ENCODE peak calls at places on chromosome 3, in eight cellular contexts. One of them, this sample, is unnamed.
A peak's percentile ranks its signal among the peaks of the same experiment; 100 is the strongest.

GRCh38 chr3:65334045-65334665 is 646.4 kb upstream of the ADAMTS9 start:
- DNase-seq in NCI-H146: no peak
- DNase-seq in NCI-H1105 treated with DMSO at 0.1 percent for 48 hours: no peak
- DNase-seq in activated effector memory CD4-positive, alpha-beta T cell treated with anti-CD3 and anti-CD28 coated beads, Interleukin-2, amount 50 U/mL, for 16 hours: no peak
- DNase-seq in stimulated activated CD4-positive, alpha-beta T cell treated with anti-CD3 and anti-CD28 coated beads, TNF-alpha, amount 100 ng/mL, for 24 hours: no peak
- DNase-seq in GM13976: no peak
- DNase-seq in PC-9: no peak
- DNase-seq in EL: peak; percentile 2
- DNase-seq in this sample: no peak

GRCh38 chr3:149706905-149707304 is 45.4 kb downstream of the COMMD2 start:
- DNase-seq in NCI-H146: no peak
- DNase-seq in NCI-H1105 treated with DMSO at 0.1 percent for 48 hours: no peak
- DNase-seq in activated effector memory CD4-positive, alpha-beta T cell treated with anti-CD3 and anti-CD28 coated beads, Interleukin-2, amount 50 U/mL, for 16 hours: no peak
- DNase-seq in stimulated activated CD4-positive, alpha-beta T cell treated with anti-CD3 and anti-CD28 coated beads, TNF-alpha, amount 100 ng/mL, for 24 hours: no peak
- DNase-seq in GM13976: no peak
- DNase-seq in PC-9: no peak
- DNase-seq in EL: no peak
- DNase-seq in this sample: no peak

GRCh38 chr3:46905191-46905560 is 27.7 kb downstream of the PTH1R start:
- DNase-seq in NCI-H146: no peak
- DNase-seq in NCI-H1105 treated with DMSO at 0.1 percent for 48 hours: no peak
- DNase-seq in activated effector memory CD4-positive, alpha-beta T cell treated with anti-CD3 and anti-CD28 coated beads, Interleukin-2, amount 50 U/mL, for 16 hours: no peak
- DNase-seq in stimulated activated CD4-positive, alpha-beta T cell treated with anti-CD3 and anti-CD28 coated beads, TNF-alpha, amount 100 ng/mL, for 24 hours: no peak
- DNase-seq in GM13976: no peak
- DNase-seq in PC-9: no peak
- DNase-seq in EL: no peak
- DNase-seq in this sample: no peak

GRCh38 chr3:73549071-73549600 is 75.6 kb downstream of the PDZRN3 start:
- DNase-seq in NCI-H146: peak; percentile 29
- DNase-seq in NCI-H1105 treated with DMSO at 0.1 percent for 48 hours: no peak
- DNase-seq in activated effector memory CD4-positive, alpha-beta T cell treated with anti-CD3 and anti-CD28 coated beads, Interleukin-2, amount 50 U/mL, for 16 hours: no peak
- DNase-seq in stimulated activated CD4-positive, alpha-beta T cell treated with anti-CD3 and anti-CD28 coated beads, TNF-alpha, amount 100 ng/mL, for 24 hours: no peak
- DNase-seq in GM13976: no peak
- DNase-seq in PC-9: no peak
- DNase-seq in EL: no peak
- DNase-seq in this sample: no peak

GRCh38 chr3:71537211-71537611 is 46.3 kb downstream of the FOXP1 start:
- DNase-seq in NCI-H146: no peak
- DNase-seq in NCI-H1105 treated with DMSO at 0.1 percent for 48 hours: no peak
- DNase-seq in activated effector memory CD4-positive, alpha-beta T cell treated with anti-CD3 and anti-CD28 coated beads, Interleukin-2, amount 50 U/mL, for 16 hours: no peak
- DNase-seq in stimulated activated CD4-positive, alpha-beta T cell treated with anti-CD3 and anti-CD28 coated beads, TNF-alpha, amount 100 ng/mL, for 24 hours: no peak
- DNase-seq in GM13976: no peak
- DNase-seq in PC-9: no peak
- DNase-seq in EL: peak; percentile 97
- DNase-seq in this sample: peak; percentile 91

GRCh38 chr3:150965436-150965835 is 7.1 kb downstream of the CLRN1 start:
- DNase-seq in NCI-H146: no peak
- DNase-seq in NCI-H1105 treated with DMSO at 0.1 percent for 48 hours: no peak
- DNase-seq in activated effector memory CD4-positive, alpha-beta T cell treated with anti-CD3 and anti-CD28 coated beads, Interleukin-2, amount 50 U/mL, for 16 hours: no peak
- DNase-seq in stimulated activated CD4-positive, alpha-beta T cell treated with anti-CD3 and anti-CD28 coated beads, TNF-alpha, amount 100 ng/mL, for 24 hours: no peak
- DNase-seq in GM13976: no peak
- DNase-seq in PC-9: no peak
- DNase-seq in EL: no peak
- DNase-seq in this sample: no peak

GRCh38 chr3:183500981-183501704 is 54.4 kb downstream of the KLHL6 start:
- DNase-seq in NCI-H146: no peak
- DNase-seq in NCI-H1105 treated with DMSO at 0.1 percent for 48 hours: no peak
- DNase-seq in activated effector memory CD4-positive, alpha-beta T cell treated with anti-CD3 and anti-CD28 coated beads, Interleukin-2, amount 50 U/mL, for 16 hours: peak; percentile 48
- DNase-seq in stimulated activated CD4-positive, alpha-beta T cell treated with anti-CD3 and anti-CD28 coated beads, TNF-alpha, amount 100 ng/mL, for 24 hours: no peak
- DNase-seq in GM13976: no peak
- DNase-seq in PC-9: no peak
- DNase-seq in EL: no peak
- DNase-seq in this sample: no peak

GRCh38 chr3:194497799-194498575 is 11.2 kb upstream of the ATP13A3 start:
- DNase-seq in NCI-H146: no peak
- DNase-seq in NCI-H1105 treated with DMSO at 0.1 percent for 48 hours: no peak
- DNase-seq in activated effector memory CD4-positive, alpha-beta T cell treated with anti-CD3 and anti-CD28 coated beads, Interleukin-2, amount 50 U/mL, for 16 hours: no peak
- DNase-seq in stimulated activated CD4-positive, alpha-beta T cell treated with anti-CD3 and anti-CD28 coated beads, TNF-alpha, amount 100 ng/mL, for 24 hours: no peak
- DNase-seq in GM13976: no peak
- DNase-seq in PC-9: peak; percentile 93
- DNase-seq in EL: no peak
- DNase-seq in this sample: no peak

GRCh38 chr3:187979543-187979942 is 174.4 kb upstream of the LPP start:
- DNase-seq in NCI-H146: no peak
- DNase-seq in NCI-H1105 treated with DMSO at 0.1 percent for 48 hours: no peak
- DNase-seq in activated effector memory CD4-positive, alpha-beta T cell treated with anti-CD3 and anti-CD28 coated beads, Interleukin-2, amount 50 U/mL, for 16 hours: peak; percentile 70
- DNase-seq in stimulated activated CD4-positive, alpha-beta T cell treated with anti-CD3 and anti-CD28 coated beads, TNF-alpha, amount 100 ng/mL, for 24 hours: no peak
- DNase-seq in GM13976: no peak
- DNase-seq in PC-9: no peak
- DNase-seq in EL: no peak
- DNase-seq in this sample: no peak

GRCh38 chr3:46984591-46985459 is 5.4 kb downstream of the NBEAL2 start:
- DNase-seq in NCI-H146: no peak
- DNase-seq in NCI-H1105 treated with DMSO at 0.1 percent for 48 hours: no peak
- DNase-seq in activated effector memory CD4-positive, alpha-beta T cell treated with anti-CD3 and anti-CD28 coated beads, Interleukin-2, amount 50 U/mL, for 16 hours: no peak
- DNase-seq in stimulated activated CD4-positive, alpha-beta T cell treated with anti-CD3 and anti-CD28 coated beads, TNF-alpha, amount 100 ng/mL, for 24 hours: no peak
- DNase-seq in GM13976: no peak
- DNase-seq in PC-9: no peak
- DNase-seq in EL: no peak
- DNase-seq in this sample: no peak

GRCh38 chr3:122767690-122768372 is 25.8 kb downstream of the HSPBAP1 start:
- DNase-seq in NCI-H146: no peak
- DNase-seq in NCI-H1105 treated with DMSO at 0.1 percent for 48 hours: no peak
- DNase-seq in activated effector memory CD4-positive, alpha-beta T cell treated with anti-CD3 and anti-CD28 coated beads, Interleukin-2, amount 50 U/mL, for 16 hours: no peak
- DNase-seq in stimulated activated CD4-positive, alpha-beta T cell treated with anti-CD3 and anti-CD28 coated beads, TNF-alpha, amount 100 ng/mL, for 24 hours: no peak
- DNase-seq in GM13976: no peak
- DNase-seq in PC-9: no peak
- DNase-seq in EL: no peak
- DNase-seq in this sample: no peak

GRCh38 chr3:49191741-49192140 is 20.3 kb downstream of the KLHDC8B start:
- DNase-seq in NCI-H146: no peak
- DNase-seq in NCI-H1105 treated with DMSO at 0.1 percent for 48 hours: no peak
- DNase-seq in activated effector memory CD4-positive, alpha-beta T cell treated with anti-CD3 and anti-CD28 coated beads, Interleukin-2, amount 50 U/mL, for 16 hours: no peak
- DNase-seq in stimulated activated CD4-positive, alpha-beta T cell treated with anti-CD3 and anti-CD28 coated beads, TNF-alpha, amount 100 ng/mL, for 24 hours: no peak
- DNase-seq in GM13976: no peak
- DNase-seq in PC-9: no peak
- DNase-seq in EL: no peak
- DNase-seq in this sample: no peak

GRCh38 chr3:62607287-62608029 is 234.1 kb upstream of the FEZF2 start:
- DNase-seq in NCI-H146: no peak
- DNase-seq in NCI-H1105 treated with DMSO at 0.1 percent for 48 hours: no peak
- DNase-seq in activated effector memory CD4-positive, alpha-beta T cell treated with anti-CD3 and anti-CD28 coated beads, Interleukin-2, amount 50 U/mL, for 16 hours: no peak
- DNase-seq in stimulated activated CD4-positive, alpha-beta T cell treated with anti-CD3 and anti-CD28 coated beads, TNF-alpha, amount 100 ng/mL, for 24 hours: no peak
- DNase-seq in GM13976: no peak
- DNase-seq in PC-9: peak; percentile 49
- DNase-seq in EL: peak; percentile 84
- DNase-seq in this sample: peak; percentile 49

GRCh38 chr3:36991923-36992805 is 767 bp downstream of the EPM2AIP1 start:
- DNase-seq in NCI-H146: no peak
- DNase-seq in NCI-H1105 treated with DMSO at 0.1 percent for 48 hours: no peak
- DNase-seq in activated effector memory CD4-positive, alpha-beta T cell treated with anti-CD3 and anti-CD28 coated beads, Interleukin-2, amount 50 U/mL, for 16 hours: peak; percentile 71
- DNase-seq in stimulated activated CD4-positive, alpha-beta T cell treated with anti-CD3 and anti-CD28 coated beads, TNF-alpha, amount 100 ng/mL, for 24 hours: peak; percentile 5
- DNase-seq in GM13976: no peak
- DNase-seq in PC-9: peak; percentile 42
- DNase-seq in EL: peak; percentile 59
- DNase-seq in this sample: peak; percentile 18

GRCh38 chr3:78221300-78221699 is 1181.4 kb downstream of the ROBO2 start:
- DNase-seq in NCI-H146: no peak
- DNase-seq in NCI-H1105 treated with DMSO at 0.1 percent for 48 hours: no peak
- DNase-seq in activated effector memory CD4-positive, alpha-beta T cell treated with anti-CD3 and anti-CD28 coated beads, Interleukin-2, amount 50 U/mL, for 16 hours: no peak
- DNase-seq in stimulated activated CD4-positive, alpha-beta T cell treated with anti-CD3 and anti-CD28 coated beads, TNF-alpha, amount 100 ng/mL, for 24 hours: no peak
- DNase-seq in GM13976: no peak
- DNase-seq in PC-9: no peak
- DNase-seq in EL: no peak
- DNase-seq in this sample: no peak

GRCh38 chr3:70264122-70264780 is 48.2 kb downstream of the MDFIC2 start:
- DNase-seq in NCI-H146: no peak
- DNase-seq in NCI-H1105 treated with DMSO at 0.1 percent for 48 hours: peak; percentile 8
- DNase-seq in activated effector memory CD4-positive, alpha-beta T cell treated with anti-CD3 and anti-CD28 coated beads, Interleukin-2, amount 50 U/mL, for 16 hours: no peak
- DNase-seq in stimulated activated CD4-positive, alpha-beta T cell treated with anti-CD3 and anti-CD28 coated beads, TNF-alpha, amount 100 ng/mL, for 24 hours: no peak
- DNase-seq in GM13976: no peak
- DNase-seq in PC-9: no peak
- DNase-seq in EL: no peak
- DNase-seq in this sample: peak; percentile 49

GRCh38 chr3:42019144-42019952 is 57.4 kb upstream of the ULK4 start:
- DNase-seq in NCI-H146: no peak
- DNase-seq in NCI-H1105 treated with DMSO at 0.1 percent for 48 hours: no peak
- DNase-seq in activated effector memory CD4-positive, alpha-beta T cell treated with anti-CD3 and anti-CD28 coated beads, Interleukin-2, amount 50 U/mL, for 16 hours: no peak
- DNase-seq in stimulated activated CD4-positive, alpha-beta T cell treated with anti-CD3 and anti-CD28 coated beads, TNF-alpha, amount 100 ng/mL, for 24 hours: no peak
- DNase-seq in GM13976: no peak
- DNase-seq in PC-9: no peak
- DNase-seq in EL: no peak
- DNase-seq in this sample: no peak

GRCh38 chr3:13407926-13408325 is 12.2 kb downstream of the NUP210 start:
- DNase-seq in NCI-H146: no peak
- DNase-seq in NCI-H1105 treated with DMSO at 0.1 percent for 48 hours: no peak
- DNase-seq in activated effector memory CD4-positive, alpha-beta T cell treated with anti-CD3 and anti-CD28 coated beads, Interleukin-2, amount 50 U/mL, for 16 hours: no peak
- DNase-seq in stimulated activated CD4-positive, alpha-beta T cell treated with anti-CD3 and anti-CD28 coated beads, TNF-alpha, amount 100 ng/mL, for 24 hours: no peak
- DNase-seq in GM13976: no peak
- DNase-seq in PC-9: no peak
- DNase-seq in EL: no peak
- DNase-seq in this sample: no peak

GRCh38 chr3:14410501-14411165 is 8.2 kb downstream of the SLC6A6 start:
- DNase-seq in NCI-H146: no peak
- DNase-seq in NCI-H1105 treated with DMSO at 0.1 percent for 48 hours: no peak
- DNase-seq in activated effector memory CD4-positive, alpha-beta T cell treated with anti-CD3 and anti-CD28 coated beads, Interleukin-2, amount 50 U/mL, for 16 hours: peak; percentile 73
- DNase-seq in stimulated activated CD4-positive, alpha-beta T cell treated with anti-CD3 and anti-CD28 coated beads, TNF-alpha, amount 100 ng/mL, for 24 hours: peak; percentile 43
- DNase-seq in GM13976: no peak
- DNase-seq in PC-9: peak; percentile 93
- DNase-seq in EL: peak; percentile 96
- DNase-seq in this sample: peak; percentile 88

GRCh38 chr3:72492240-72492639 is 356.0 kb downstream of the SHQ1 start:
- DNase-seq in NCI-H146: no peak
- DNase-seq in NCI-H1105 treated with DMSO at 0.1 percent for 48 hours: no peak
- DNase-seq in activated effector memory CD4-positive, alpha-beta T cell treated with anti-CD3 and anti-CD28 coated beads, Interleukin-2, amount 50 U/mL, for 16 hours: no peak
- DNase-seq in stimulated activated CD4-positive, alpha-beta T cell treated with anti-CD3 and anti-CD28 coated beads, TNF-alpha, amount 100 ng/mL, for 24 hours: no peak
- DNase-seq in GM13976: no peak
- DNase-seq in PC-9: peak; percentile 74
- DNase-seq in EL: peak; percentile 96
- DNase-seq in this sample: peak; percentile 94

GRCh38 chr3:99659032-99659431 is 20.6 kb downstream of the COL8A1 start:
- DNase-seq in NCI-H146: no peak
- DNase-seq in NCI-H1105 treated with DMSO at 0.1 percent for 48 hours: no peak
- DNase-seq in activated effector memory CD4-positive, alpha-beta T cell treated with anti-CD3 and anti-CD28 coated beads, Interleukin-2, amount 50 U/mL, for 16 hours: no peak
- DNase-seq in stimulated activated CD4-positive, alpha-beta T cell treated with anti-CD3 and anti-CD28 coated beads, TNF-alpha, amount 100 ng/mL, for 24 hours: no peak
- DNase-seq in GM13976: no peak
- DNase-seq in PC-9: no peak
- DNase-seq in EL: peak; percentile 99
- DNase-seq in this sample: peak; percentile 92

GRCh38 chr3:125186261-125186770 is 26.2 kb downstream of the SLC12A8 start:
- DNase-seq in NCI-H146: no peak
- DNase-seq in NCI-H1105 treated with DMSO at 0.1 percent for 48 hours: no peak
- DNase-seq in activated effector memory CD4-positive, alpha-beta T cell treated with anti-CD3 and anti-CD28 coated beads, Interleukin-2, amount 50 U/mL, for 16 hours: no peak
- DNase-seq in stimulated activated CD4-positive, alpha-beta T cell treated with anti-CD3 and anti-CD28 coated beads, TNF-alpha, amount 100 ng/mL, for 24 hours: peak; percentile 25
- DNase-seq in GM13976: peak; percentile 78
- DNase-seq in PC-9: no peak
- DNase-seq in EL: no peak
- DNase-seq in this sample: no peak

GRCh38 chr3:48082580-48083187 is 66.5 kb upstream of the MAP4 start:
- DNase-seq in NCI-H146: no peak
- DNase-seq in NCI-H1105 treated with DMSO at 0.1 percent for 48 hours: no peak
- DNase-seq in activated effector memory CD4-positive, alpha-beta T cell treated with anti-CD3 and anti-CD28 coated beads, Interleukin-2, amount 50 U/mL, for 16 hours: no peak
- DNase-seq in stimulated activated CD4-positive, alpha-beta T cell treated with anti-CD3 and anti-CD28 coated beads, TNF-alpha, amount 100 ng/mL, for 24 hours: no peak
- DNase-seq in GM13976: no peak
- DNase-seq in PC-9: no peak
- DNase-seq in EL: no peak
- DNase-seq in this sample: no peak

GRCh38 chr3:46849098-46849631 is 14.1 kb downstream of the MYL3 start:
- DNase-seq in NCI-H146: no peak
- DNase-seq in NCI-H1105 treated with DMSO at 0.1 percent for 48 hours: no peak
- DNase-seq in activated effector memory CD4-positive, alpha-beta T cell treated with anti-CD3 and anti-CD28 coated beads, Interleukin-2, amount 50 U/mL, for 16 hours: no peak
- DNase-seq in stimulated activated CD4-positive, alpha-beta T cell treated with anti-CD3 and anti-CD28 coated beads, TNF-alpha, amount 100 ng/mL, for 24 hours: no peak
- DNase-seq in GM13976: no peak
- DNase-seq in PC-9: no peak
- DNase-seq in EL: no peak
- DNase-seq in this sample: no peak

GRCh38 chr3:108552267-108553159 is 36.7 kb downstream of the CIP2A start:
- DNase-seq in NCI-H146: peak; percentile 53
- DNase-seq in NCI-H1105 treated with DMSO at 0.1 percent for 48 hours: peak; percentile 63
- DNase-seq in activated effector memory CD4-positive, alpha-beta T cell treated with anti-CD3 and anti-CD28 coated beads, Interleukin-2, amount 50 U/mL, for 16 hours: no peak
- DNase-seq in stimulated activated CD4-positive, alpha-beta T cell treated with anti-CD3 and anti-CD28 coated beads, TNF-alpha, amount 100 ng/mL, for 24 hours: no peak
- DNase-seq in GM13976: peak; percentile 6
- DNase-seq in PC-9: peak; percentile 63
- DNase-seq in EL: peak; percentile 38
- DNase-seq in this sample: no peak

GRCh38 chr3:132984181-132984580 is 54.0 kb upstream of the TMEM108 start:
- DNase-seq in NCI-H146: no peak
- DNase-seq in NCI-H1105 treated with DMSO at 0.1 percent for 48 hours: no peak
- DNase-seq in activated effector memory CD4-positive, alpha-beta T cell treated with anti-CD3 and anti-CD28 coated beads, Interleukin-2, amount 50 U/mL, for 16 hours: no peak
- DNase-seq in stimulated activated CD4-positive, alpha-beta T cell treated with anti-CD3 and anti-CD28 coated beads, TNF-alpha, amount 100 ng/mL, for 24 hours: no peak
- DNase-seq in GM13976: no peak
- DNase-seq in PC-9: no peak
- DNase-seq in EL: no peak
- DNase-seq in this sample: peak; percentile 16

GRCh38 chr3:147797095-147797494 is 387.9 kb downstream of the ZIC1 start:
- DNase-seq in NCI-H146: peak; percentile 50
- DNase-seq in NCI-H1105 treated with DMSO at 0.1 percent for 48 hours: peak; percentile 97
- DNase-seq in activated effector memory CD4-positive, alpha-beta T cell treated with anti-CD3 and anti-CD28 coated beads, Interleukin-2, amount 50 U/mL, for 16 hours: no peak
- DNase-seq in stimulated activated CD4-positive, alpha-beta T cell treated with anti-CD3 and anti-CD28 coated beads, TNF-alpha, amount 100 ng/mL, for 24 hours: no peak
- DNase-seq in GM13976: no peak
- DNase-seq in PC-9: no peak
- DNase-seq in EL: no peak
- DNase-seq in this sample: no peak

GRCh38 chr3:127328391-127328790 is 40.5 kb upstream of the PRR20G start:
- DNase-seq in NCI-H146: no peak
- DNase-seq in NCI-H1105 treated with DMSO at 0.1 percent for 48 hours: peak; percentile 88
- DNase-seq in activated effector memory CD4-positive, alpha-beta T cell treated with anti-CD3 and anti-CD28 coated beads, Interleukin-2, amount 50 U/mL, for 16 hours: no peak
- DNase-seq in stimulated activated CD4-positive, alpha-beta T cell treated with anti-CD3 and anti-CD28 coated beads, TNF-alpha, amount 100 ng/mL, for 24 hours: no peak
- DNase-seq in GM13976: no peak
- DNase-seq in PC-9: no peak
- DNase-seq in EL: no peak
- DNase-seq in this sample: no peak

GRCh38 chr3:14522768-14523167 is 17.4 kb downstream of the GRIP2 start:
- DNase-seq in NCI-H146: no peak
- DNase-seq in NCI-H1105 treated with DMSO at 0.1 percent for 48 hours: no peak
- DNase-seq in activated effector memory CD4-positive, alpha-beta T cell treated with anti-CD3 and anti-CD28 coated beads, Interleukin-2, amount 50 U/mL, for 16 hours: peak; percentile 46
- DNase-seq in stimulated activated CD4-positive, alpha-beta T cell treated with anti-CD3 and anti-CD28 coated beads, TNF-alpha, amount 100 ng/mL, for 24 hours: no peak
- DNase-seq in GM13976: no peak
- DNase-seq in PC-9: no peak
- DNase-seq in EL: no peak
- DNase-seq in this sample: no peak

This sample was measured in MG63.